ENCODE peak calls at places on chromosomes 5 and 9, in seven cellular contexts. D is AG20443; W is effector CD4-positive, alpha-beta T cell; Y is GM23248; X is cardiac muscle cell; U is nucleus accumbens; H is right atrium auricular region. E is an unnamed sample.

GRCh38 chr5:119288364-119289047 is 67.3 kb upstream of the TNFAIP8 start:
- DNase-seq in D (no peak), W (no peak), Y (peak), X (no peak), U (no peak), H (no peak), E (no peak)

GRCh38 chr5:139638736-139639618 is 9.2 kb upstream of the CXXC5 start:
- DNase-seq in D (no peak), W (no peak), Y (no peak), X (no peak), U (no peak), H (peak), E (peak)

GRCh38 chr9:127612993-127613954 is 1.2 kb downstream of the STXBP1 start:
- DNase-seq in D (peak), W (peak), Y (peak), X (peak), U (peak), H (peak), E (peak)

GRCh38 chr5:155082401-155082800 is 68.8 kb downstream of the KIF4B start:
- DNase-seq in D (peak), W (no peak), Y (peak), X (no peak), U (no peak), H (no peak), E (no peak)

GRCh38 chr5:151255621-151256286 is 2.8 kb downstream of the GM2A start:
- DNase-seq in D (no peak), W (no peak), Y (no peak), X (no peak), U (no peak), H (no peak), E (no peak)

GRCh38 chr5:68423154-68423811 is 207.7 kb downstream of the PIK3R1 start:
- DNase-seq in D (no peak), W (no peak), Y (peak), X (no peak), U (no peak), H (no peak), E (no peak)

GRCh38 chr9:138014570-138014958 is 137.0 kb downstream of the CACNA1B start:
- DNase-seq in D (no peak), W (no peak), Y (no peak), X (no peak), U (no peak), H (no peak), E (no peak)

GRCh38 chr9:97388721-97389238 is 23.1 kb upstream of the TDRD7 start:
- DNase-seq in D (no peak), W (no peak), Y (peak), X (no peak), U (no peak), H (no peak), E (peak)

GRCh38 chr5:109186759-109187158 is 223.0 kb downstream of the PJA2 start:
- DNase-seq in D (no peak), W (no peak), Y (no peak), X (no peak), U (no peak), H (no peak), E (no peak)

GRCh38 chr5:178385472-178385853 is 152.9 kb upstream of the PHYKPL start:
- DNase-seq in D (no peak), W (no peak), Y (peak), X (no peak), U (no peak), H (no peak), E (no peak)

GRCh38 chr5:24215114-24215513 is 429.7 kb downstream of the CDH10 start:
- DNase-seq in D (no peak), W (no peak), Y (no peak), X (no peak), U (no peak), H (no peak), E (no peak)